ENCODE peak calls at places on chromosomes 11 and 22, in four cellular contexts. O is foreskin fibroblast, A is tibial artery, I is GM12865. K is an unnamed sample.

GRCh38 chr11:2912498-2912897 is 16.7 kb downstream of the PHLDA2 start:
- DNase-seq in O (peak; percentile 91), I (no peak), A (no peak), K (no peak)

GRCh38 chr22:48897638-48897954 is 930.1 kb downstream of the BRD1 start:
- DNase-seq in O (no peak), A (no peak), I (no peak), K (no peak)

GRCh38 chr11:75031224-75031753 is 42.6 kb downstream of the NEU3 start:
- DNase-seq in O (peak; percentile 82), A (no peak), I (no peak), K (no peak)

GRCh38 chr11:14036495-14036894 is 74.0 kb downstream of the SPON1 start:
- DNase-seq in O (peak; percentile 53), A (no peak), I (no peak), K (no peak)

GRCh38 chr22:31646186-31647019 is 15.6 kb downstream of the PISD start:
- DNase-seq in I (peak; percentile 79), O (peak; percentile 95), A (no peak), K (no peak)

GRCh38 chr11:4195909-4196308 is 101.3 kb downstream of the RRM1 start:
- DNase-seq in I (no peak), A (no peak), O (no peak), K (no peak)

GRCh38 chr22:28448625-28449024 is 231.0 kb downstream of the TTC28 start:
- DNase-seq in I (no peak), A (no peak), O (no peak), K (no peak)

GRCh38 chr11:767238-767637 is 10.0 kb downstream of the GATD1 start:
- DNase-seq in I (no peak), O (no peak), A (no peak), K (no peak)

GRCh38 chr22:26323013-26323412 is 106.0 kb upstream of the ASPHD2 start:
- DNase-seq in I (no peak), A (no peak), O (peak; percentile 26), K (no peak)

GRCh38 chr22:25757686-25758085 is 15.7 kb downstream of the MYO18B start:
- DNase-seq in O (no peak), A (no peak), I (no peak), K (no peak)

GRCh38 chr22:29753808-29754657 is 12.8 kb downstream of the ZMAT5 start:
- DNase-seq in I (no peak), O (no peak), A (no peak), K (no peak)

GRCh38 chr11:69293087-69293486 is 868 bp upstream of the MYEOV start:
- DNase-seq in A (no peak), O (peak; percentile 22), I (no peak), K (no peak)

GRCh38 chr11:110774138-110775014 is 62.1 kb upstream of the ARHGAP20 start:
- DNase-seq in A (no peak), O (peak; percentile 78), I (no peak), K (no peak)

GRCh38 chr11:114066046-114066648 is 6.6 kb downstream of the ZBTB16 start:
- DNase-seq in O (no peak), I (no peak), A (no peak), K (no peak)

GRCh38 chr11:114063149-114063828 is 3.8 kb downstream of the ZBTB16 start:
- DNase-seq in O (no peak), I (no peak), A (no peak), K (no peak)

GRCh38 chr11:114063829-114064201 is 4.3 kb downstream of the ZBTB16 start:
- DNase-seq in A (no peak), O (no peak), I (no peak), K (no peak)

GRCh38 chr11:114064216-114064615 is 4.7 kb downstream of the ZBTB16 start:
- DNase-seq in O (no peak), I (no peak), A (no peak), K (no peak)

GRCh38 chr11:114065094-114065493 is 5.6 kb downstream of the ZBTB16 start:
- DNase-seq in O (no peak), A (no peak), I (no peak), K (no peak)
- H3K4me3 ChIP-seq in O (no peak overlapping the region), A (peak overlapping the region; percentile 99), I (no peak overlapping the region), K (no peak overlapping the region)

DNA sequence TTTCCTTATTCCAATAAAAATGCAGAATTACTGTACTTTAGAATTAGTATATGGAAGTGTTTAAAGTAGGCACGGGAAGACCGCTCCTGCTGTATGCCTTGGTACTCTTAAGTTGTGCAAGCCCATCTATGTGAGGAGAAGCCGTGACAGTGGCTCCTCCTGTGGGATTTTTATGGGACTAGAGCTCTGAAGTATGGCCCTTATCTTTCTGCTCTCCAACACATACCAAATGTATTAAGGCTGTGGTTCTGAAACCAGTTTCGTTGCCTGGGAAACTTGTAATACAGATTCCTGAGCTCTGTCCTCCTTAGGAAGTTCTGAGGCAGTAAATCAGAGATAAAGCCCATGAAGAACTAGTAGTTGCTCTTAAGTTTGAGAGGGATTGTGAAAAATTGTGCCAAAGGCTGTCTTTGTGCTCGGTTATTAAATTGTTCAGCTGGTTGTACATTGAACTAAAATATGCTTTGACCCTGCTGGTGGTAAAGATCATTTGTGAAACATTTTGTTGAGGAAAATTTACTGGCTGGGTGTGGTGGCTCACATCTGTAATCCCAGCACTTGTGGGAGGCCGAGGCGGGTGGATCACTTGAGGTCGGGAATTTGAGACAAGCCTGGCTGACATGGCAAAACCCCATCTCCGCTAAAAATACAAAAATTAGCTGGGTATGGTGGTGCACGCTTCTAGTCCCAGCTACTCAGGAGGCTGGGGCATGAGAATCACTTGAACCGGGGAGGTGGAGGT is 29.3 kb downstream of the RTN3 start:
- DNase-seq in A (no peak), I (no peak), O (peak; percentile 72), K (no peak)
- TF ChIP-seq CTCF in A (no peak), I (no peak), O (peak; percentile 30), K (no peak)

GRCh38 chr22:42271906-42272305 is 1.5 kb upstream of the TCF20 start:
- DNase-seq in I (no peak), A (no peak), O (no peak), K (no peak)
- H3K4me3 ChIP-seq in I (no peak overlapping the region), A (no peak overlapping the region), O (no peak overlapping the region), K (no peak overlapping the region)

DNA sequence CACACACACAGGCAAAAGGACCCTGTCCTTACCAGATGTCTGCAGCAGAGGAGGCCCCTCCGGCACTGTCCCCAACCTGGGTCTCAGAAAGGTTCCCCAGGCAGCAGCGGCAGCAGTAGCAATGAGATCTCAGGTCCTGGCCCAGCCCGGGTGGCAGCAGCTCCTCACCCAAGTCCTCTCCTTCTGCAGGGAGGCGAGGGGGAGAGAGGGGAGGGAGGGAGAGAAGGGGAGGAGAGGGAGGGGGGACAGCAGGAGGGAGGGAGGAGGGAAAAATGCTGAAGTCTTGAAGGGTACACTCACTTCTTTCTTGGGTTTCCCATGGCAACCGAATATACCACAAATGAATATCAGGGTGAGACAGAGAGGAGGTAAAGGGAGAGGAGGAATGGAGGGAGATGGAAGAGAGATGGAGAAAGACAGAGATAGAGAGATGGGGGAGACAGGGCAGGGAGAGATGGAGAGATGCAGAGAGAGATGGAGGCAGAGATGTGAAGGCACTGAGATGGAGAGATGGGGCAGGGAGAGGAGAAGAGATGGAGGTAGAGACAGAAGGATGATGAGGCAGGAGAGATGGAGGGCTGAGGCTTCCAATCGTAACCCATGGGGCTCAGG is 9.4 kb downstream of the ELFN2 start:
- DNase-seq in O (no peak), I (no peak), A (no peak), K (no peak)
- TF ChIP-seq CTCF in O (no peak), I (no peak), A (no peak), K (no peak)

GRCh38 chr11:62501432-62501891 is 45.1 kb downstream of the AHNAK start:
- DNase-seq in O (peak; percentile 57), A (no peak), I (no peak), K (no peak)
- H3K4me3 ChIP-seq in O (no peak overlapping the region), A (no peak overlapping the region), I (no peak overlapping the region), K (no peak overlapping the region)

GRCh38 chr22:44244265-44244822 is 63.6 kb downstream of the PARVG start:
- DNase-seq in O (no peak), I (no peak), A (no peak), K (no peak)
- TF ChIP-seq CTCF in O (no peak), I (no peak), A (no peak), K (no peak)

K was measured in GM12864.